ENCODE peak calls at places on chromosomes 7 and 10, in seven cellular contexts. G, I, L, O, C, U and P are unnamed samples.

GRCh38 chr7:143492799-143493568 is 15.3 kb downstream of the TAS2R41 start:
- DNase-seq in G (peak), I (no peak), L (peak), O (no peak), C (peak), U (peak), P (no peak)

GRCh38 chr7:5423844-5424688 is 432 bp upstream of the TNRC18 start:
- DNase-seq in G (peak), I (peak), L (peak), O (peak), C (peak), U (peak), P (peak)

GRCh38 chr7:21414795-21415393 is 13.0 kb upstream of the SP4 start:
- DNase-seq in G (no peak), I (no peak), L (no peak), O (no peak), C (no peak), U (no peak), P (no peak)

GRCh38 chr7:122528879-122529481 is 169.9 kb downstream of the RNF133 start:
- DNase-seq in G (peak), I (no peak), L (peak), O (peak), C (no peak), U (peak), P (no peak)

GRCh38 chr10:75117996-75118395 is 6.5 kb downstream of the SAMD8 start:
- DNase-seq in G (no peak), I (no peak), L (peak), O (no peak), C (no peak), U (no peak), P (no peak)

GRCh38 chr7:106111671-106112117 is 418 bp downstream of the SYPL1 start:
- DNase-seq in G (peak), I (no peak), L (no peak), O (no peak), C (peak), U (peak), P (no peak)

GRCh38 chr7:139943391-139943790 is 114.3 kb downstream of the TBXAS1 start:
- DNase-seq in G (peak), I (no peak), L (no peak), O (no peak), C (no peak), U (no peak), P (no peak)

GRCh38 chr10:25125151-25125550 is 49.6 kb upstream of the GPR158 start:
- DNase-seq in G (peak), I (peak), L (no peak), O (peak), C (no peak), U (no peak), P (peak)

GRCh38 chr10:46541017-46541661 is 15.3 kb downstream of the GPRIN2 start:
- DNase-seq in G (peak), I (peak), L (no peak), O (peak), C (no peak), U (peak), P (no peak)

GRCh38 chr7:118288098-118288497 is 63.6 kb downstream of the ANKRD7 start:
- DNase-seq in G (no peak), I (no peak), L (no peak), O (no peak), C (no peak), U (peak), P (no peak)

GRCh38 chr10:67666416-67667043 is 29.5 kb downstream of the CTNNA3 start:
- DNase-seq in G (peak), I (no peak), L (peak), O (no peak), C (no peak), U (peak), P (no peak)

GRCh38 chr7:29564455-29565185 is 985 bp downstream of the PRR15 start:
- DNase-seq in G (peak), I (peak), L (peak), O (no peak), C (peak), U (peak), P (peak)

GRCh38 chr10:29860159-29860558 is 199.2 kb downstream of the JCAD start:
- DNase-seq in G (no peak), I (no peak), L (peak), O (no peak), C (peak), U (peak), P (no peak)

GRCh38 chr10:7559447-7559846 is 107.3 kb downstream of the ITIH5 start:
- DNase-seq in G (no peak), I (no peak), L (no peak), O (no peak), C (no peak), U (no peak), P (no peak)

GRCh38 chr7:79531116-79531515 is 77.6 kb upstream of the MAGI2 start:
- DNase-seq in G (no peak), I (no peak), L (no peak), O (no peak), C (no peak), U (no peak), P (no peak)

GRCh38 chr7:81990395-81990794 is 220.5 kb upstream of the HGF start:
- DNase-seq in G (no peak), I (no peak), L (peak), O (no peak), C (no peak), U (no peak), P (no peak)

GRCh38 chr10:96747734-96748550 is 27.6 kb upstream of the PIK3AP1 start:
- DNase-seq in G (no peak), I (no peak), L (no peak), O (no peak), C (no peak), U (no peak), P (no peak)

GRCh38 chr7:93015193-93016084 is 102.3 kb downstream of the SAMD9 start:
- DNase-seq in G (no peak), I (no peak), L (peak), O (no peak), C (no peak), U (peak), P (no peak)

GRCh38 chr10:118957141-118957825 is 72.2 kb upstream of the NANOS1 start:
- DNase-seq in G (no peak), I (peak), L (no peak), O (no peak), C (no peak), U (no peak), P (no peak)

GRCh38 chr10:82358486-82359097 is 483.6 kb downstream of the NRG3 start:
- DNase-seq in G (no peak), I (no peak), L (peak), O (no peak), C (no peak), U (peak), P (no peak)

GRCh38 chr10:122208616-122209430 is 62.3 kb upstream of the BTBD16 start:
- DNase-seq in G (no peak), I (no peak), L (no peak), O (no peak), C (no peak), U (no peak), P (no peak)

GRCh38 chr10:6247041-6247712 is 44.4 kb downstream of the PFKFB3 start:
- DNase-seq in G (no peak), I (no peak), L (no peak), O (no peak), C (no peak), U (no peak), P (no peak)

GRCh38 chr10:14074062-14074884 is 256.5 kb downstream of the FRMD4A start:
- DNase-seq in G (no peak), I (no peak), L (peak), O (no peak), C (peak), U (peak), P (no peak)

GRCh38 chr10:89665302-89665701 is 20.3 kb upstream of the PANK1 start:
- DNase-seq in G (no peak), I (no peak), L (no peak), O (no peak), C (no peak), U (no peak), P (no peak)

GRCh38 chr10:69865450-69865849 is 63.7 kb downstream of the COL13A1 start:
- DNase-seq in G (no peak), I (no peak), L (no peak), O (no peak), C (no peak), U (no peak), P (no peak)

GRCh38 chr7:42348627-42349026 is 111.6 kb upstream of the GLI3 start:
- DNase-seq in G (no peak), I (no peak), L (no peak), O (no peak), C (no peak), U (no peak), P (no peak)

GRCh38 chr10:77377034-77377433 is 260.6 kb downstream of the KCNMA1 start:
- DNase-seq in G (peak), I (no peak), L (peak), O (no peak), C (no peak), U (no peak), P (no peak)
- H3K23ac ChIP-seq in G (no peak), I (no peak), L (no peak), O (no peak), C (no peak), U (no peak), P (no peak)

DNA sequence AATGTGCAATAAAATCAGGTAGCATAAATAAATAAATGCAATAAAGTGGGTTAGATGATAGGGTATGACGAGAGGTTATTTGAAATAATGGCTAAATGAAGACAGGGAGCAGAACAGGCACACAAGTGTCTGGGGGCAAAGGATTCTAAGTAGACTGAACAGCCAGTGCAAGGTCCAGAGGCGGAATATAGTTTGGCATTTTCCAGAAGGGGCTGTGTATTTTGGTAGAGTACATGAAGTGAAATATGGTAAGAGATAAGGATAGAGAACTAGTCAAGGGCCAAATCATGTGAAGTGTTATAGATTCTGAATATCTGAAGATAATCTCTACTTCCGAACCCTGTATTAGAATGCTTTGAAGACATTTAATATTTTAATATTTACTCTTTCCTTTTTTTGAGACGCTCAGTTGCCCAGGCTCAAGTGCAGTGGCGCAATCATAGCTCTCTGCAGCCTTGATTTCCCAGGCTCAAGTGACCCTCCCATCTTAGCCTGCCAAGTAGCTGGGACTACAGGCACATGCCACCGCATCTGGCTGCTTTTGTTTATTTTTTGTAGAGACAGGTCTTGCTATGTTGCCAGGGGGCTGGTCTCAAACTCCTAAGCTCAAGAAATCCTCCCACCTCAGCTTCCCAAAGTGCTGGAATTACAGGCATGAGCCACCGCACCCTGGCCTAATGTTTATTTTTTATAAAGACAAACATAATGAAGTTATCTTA is 44.4 kb upstream of the CD36 start:
- DNase-seq in G (no peak), I (no peak), L (peak), O (no peak), C (no peak), U (peak), P (no peak)
- H3K23ac ChIP-seq in G (no peak), I (no peak), L (no peak), O (no peak), C (no peak), U (no peak), P (no peak)

GRCh38 chr7:1741751-1742554 is 71.9 kb downstream of the ELFN1 start:
- DNase-seq in G (no peak), I (no peak), L (no peak), O (no peak), C (no peak), U (no peak), P (no peak)
- H3K23ac ChIP-seq in G (no peak), I (no peak), L (no peak), O (peak), C (no peak), U (no peak), P (no peak)

DNA sequence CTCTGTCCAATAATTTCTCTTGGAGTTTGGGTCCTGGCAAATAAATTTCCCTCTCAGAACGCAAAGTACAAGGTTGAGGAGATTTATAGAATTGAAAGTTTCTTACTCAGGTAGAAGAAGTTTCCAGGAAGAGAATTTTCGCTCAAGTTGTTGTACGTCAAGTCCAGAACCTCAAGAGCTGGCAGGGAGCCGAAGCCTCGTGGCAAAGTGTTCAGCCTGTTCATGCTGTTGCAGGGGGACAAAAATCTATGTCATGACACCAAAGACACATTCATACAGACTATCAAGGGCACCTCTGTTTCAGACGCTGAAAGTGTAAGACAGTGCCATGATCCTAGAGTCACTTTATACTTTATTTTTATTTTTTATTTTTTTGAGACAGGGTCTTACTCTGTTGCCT is 62.5 kb downstream of the RSU1 start:
- DNase-seq in G (no peak), I (no peak), L (no peak), O (no peak), C (no peak), U (no peak), P (no peak)
- H3K23ac ChIP-seq in G (no peak), I (no peak), L (no peak), O (no peak), C (no peak), U (no peak), P (no peak)

DNA sequence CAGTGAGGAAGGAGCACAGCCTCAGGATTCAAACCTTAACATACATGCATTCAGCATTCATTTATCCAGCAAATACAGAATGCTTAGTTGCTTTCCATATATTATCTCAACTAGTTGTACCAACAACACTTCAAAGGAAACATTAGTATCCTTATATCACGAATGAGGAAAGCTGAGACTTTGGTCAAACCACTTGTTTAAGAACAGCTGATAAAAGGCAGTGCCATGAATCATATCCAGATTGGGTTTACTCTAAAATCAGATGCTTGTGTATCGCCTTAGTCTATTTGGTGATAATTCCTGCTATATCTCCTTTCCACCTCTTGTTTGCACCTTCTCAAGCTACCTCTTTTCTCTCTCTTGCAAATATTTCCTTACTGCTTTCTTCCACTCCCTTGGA is 1.8 kb upstream of the CPED1 start:
- DNase-seq in G (no peak), I (no peak), L (no peak), O (no peak), C (no peak), U (no peak), P (no peak)
- H3K23ac ChIP-seq in G (no peak), I (no peak), L (no peak), O (no peak), C (no peak), U (no peak), P (no peak)